ENCODE peak calls at places on chromosomes 6 and 20, in eight cellular contexts. Y, I, K, Q, Z, V, S and D are unnamed samples.

GRCh38 chr6:156174026-156174880 is 602.9 kb upstream of the ARID1B start:
- DNase-seq in Y (no peak), S (no peak), Z (no peak), I (no peak), K (no peak), Q (no peak), V (no peak), D (no peak)

GRCh38 chr6:56374841-56375369 is 127.5 kb upstream of the COL21A1 start:
- DNase-seq in K (no peak), Z (peak; percentile 65), Y (no peak), V (no peak), S (no peak), I (peak; percentile 61), Q (no peak), D (no peak)

GRCh38 chr6:73823046-73823735 is 127.2 kb downstream of the CD109 start:
- DNase-seq in Q (no peak), V (no peak), Z (no peak), Y (no peak), K (no peak), I (no peak), S (no peak), D (no peak)

GRCh38 chr6:35977308-35977707 is 47.1 kb downstream of the SLC26A8 start:
- DNase-seq in Z (no peak), V (no peak), S (no peak), K (no peak), I (no peak), Y (no peak), Q (no peak), D (no peak)

GRCh38 chr6:121666809-121667208 is 231.4 kb downstream of the GJA1 start:
- DNase-seq in K (no peak), Q (no peak), Y (no peak), V (no peak), I (peak; percentile 85), Z (peak; percentile 88), S (peak; percentile 64), D (no peak)

GRCh38 chr6:128508588-128509296 is 11.7 kb downstream of the PTPRK start:
- DNase-seq in S (peak; percentile 89), Y (no peak), K (no peak), I (peak; percentile 96), V (peak; percentile 89), Z (peak; percentile 96), Q (no peak), D (no peak)

GRCh38 chr20:44633187-44633851 is 18.2 kb downstream of the ADA start:
- DNase-seq in I (no peak), Z (no peak), V (no peak), S (no peak), Q (no peak), K (no peak), Y (no peak), D (no peak)

GRCh38 chr20:48333707-48334106 is 494.1 kb downstream of the PREX1 start:
- DNase-seq in K (no peak), Q (no peak), V (no peak), Z (no peak), I (no peak), S (no peak), Y (no peak), D (no peak)

GRCh38 chr20:4957939-4958362 is 43.4 kb downstream of the SLC23A2 start:
- DNase-seq in Z (peak; percentile 84), V (no peak), K (no peak), Y (no peak), S (no peak), I (peak; percentile 80), Q (no peak), D (no peak)

GRCh38 chr6:11172501-11173337 is 59.7 kb downstream of the NEDD9 start:
- DNase-seq in V (no peak), I (no peak), Q (peak; percentile 65), K (no peak), Y (peak; percentile 71), Z (peak; percentile 28), S (peak; percentile 21), D (peak; percentile 74)

GRCh38 chr6:159098636-159099106 is 53.9 kb upstream of the TAGAP start:
- DNase-seq in Y (no peak), K (no peak), Z (no peak), Q (no peak), V (no peak), I (no peak), S (no peak), D (peak; percentile 41)

GRCh38 chr20:2835331-2835796 is 5.1 kb downstream of the PCED1A start:
- DNase-seq in Y (no peak), K (no peak), S (no peak), Z (no peak), Q (no peak), I (no peak), V (no peak), D (no peak)

GRCh38 chr20:2837561-2837960 is 2.9 kb downstream of the PCED1A start:
- DNase-seq in Y (no peak), Z (no peak), K (no peak), Q (no peak), V (no peak), I (no peak), S (no peak), D (no peak)

GRCh38 chr20:2834401-2834800 is 6.1 kb downstream of the PCED1A start:
- DNase-seq in K (no peak), Z (no peak), Q (no peak), I (no peak), S (no peak), Y (no peak), V (no peak), D (no peak)

GRCh38 chr20:2838170-2838797 is 2.2 kb downstream of the PCED1A start:
- DNase-seq in V (no peak), K (no peak), Q (no peak), I (no peak), Y (no peak), Z (no peak), S (no peak), D (no peak)

DNA sequence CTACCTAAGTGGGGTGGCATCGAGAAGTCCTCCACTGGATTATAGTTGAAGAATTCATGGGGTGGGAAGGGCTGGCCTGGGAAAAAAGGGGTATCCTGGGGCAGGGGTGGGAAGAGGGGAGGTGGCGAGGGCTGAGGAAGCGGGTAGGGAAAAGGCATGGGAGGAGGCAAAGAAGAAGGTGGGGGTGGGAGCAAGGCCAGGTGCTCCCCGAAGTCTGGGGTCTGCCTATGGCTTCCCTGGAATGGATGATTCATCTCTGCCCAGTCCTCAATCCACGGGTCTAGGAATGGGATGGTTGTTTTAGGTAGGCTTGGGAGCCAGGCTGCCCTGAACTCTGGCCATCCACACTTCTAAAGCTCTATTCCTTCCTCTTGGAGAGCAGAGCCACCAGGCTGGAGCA is 4.4 kb downstream of the PCED1A start:
- DNase-seq in I (no peak), Q (no peak), Y (no peak), S (no peak), K (no peak), V (no peak), Z (no peak), D (no peak)
- H3K27ac ChIP-seq in I (no peak overlapping the region), Q (no peak overlapping the region), Y (no peak overlapping the region), S (no peak overlapping the region), K (no peak overlapping the region), V (no peak overlapping the region), Z (no peak overlapping the region), D (no peak overlapping the region)

GRCh38 chr6:16563628-16564240 is 197.5 kb downstream of the ATXN1 start:
- DNase-seq in Q (no peak), S (no peak), I (no peak), Y (no peak), Z (no peak), V (no peak), K (no peak), D (no peak)

GRCh38 chr6:16555550-16555949 is 205.7 kb downstream of the ATXN1 start:
- DNase-seq in S (no peak), V (no peak), K (no peak), I (no peak), Z (no peak), Q (no peak), Y (no peak), D (no peak)

GRCh38 chr6:16562498-16562897 is 198.8 kb downstream of the ATXN1 start:
- DNase-seq in V (no peak), Y (no peak), K (no peak), S (no peak), Q (no peak), Z (peak; percentile 73), I (peak; percentile 59), D (no peak)

GRCh38 chr6:16564430-16564829 is 196.8 kb downstream of the ATXN1 start:
- DNase-seq in Y (no peak), S (no peak), K (no peak), V (no peak), Z (peak; percentile 55), Q (no peak), I (peak; percentile 42), D (no peak)

DNA sequence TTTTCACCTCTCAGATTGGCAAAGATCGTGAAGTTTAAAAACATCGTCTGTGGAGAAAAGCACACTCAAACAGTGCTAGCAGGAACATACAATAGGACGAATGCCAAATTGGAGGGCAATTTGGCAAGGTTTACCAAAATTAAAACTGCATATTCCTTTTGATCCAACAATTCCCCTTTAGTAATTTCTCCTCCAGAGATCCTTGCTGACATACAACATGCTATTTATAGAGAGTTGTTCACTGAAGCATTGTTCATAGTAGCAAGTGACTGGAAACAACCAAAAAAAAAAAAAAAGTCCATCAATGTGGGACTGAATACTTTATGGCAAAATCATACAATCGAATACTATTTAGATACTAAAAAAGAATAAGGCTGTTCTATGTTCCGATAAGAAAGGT is 202.2 kb downstream of the ATXN1 start:
- DNase-seq in I (no peak), Y (no peak), Q (no peak), V (no peak), K (no peak), Z (peak; percentile 35), S (no peak), D (no peak)
- H3K27ac ChIP-seq in I (no peak overlapping the region), Y (no peak overlapping the region), Q (peak overlapping the region; percentile 54), V (no peak overlapping the region), K (no peak overlapping the region), Z (no peak overlapping the region), S (no peak overlapping the region), D (no peak overlapping the region)

DNA sequence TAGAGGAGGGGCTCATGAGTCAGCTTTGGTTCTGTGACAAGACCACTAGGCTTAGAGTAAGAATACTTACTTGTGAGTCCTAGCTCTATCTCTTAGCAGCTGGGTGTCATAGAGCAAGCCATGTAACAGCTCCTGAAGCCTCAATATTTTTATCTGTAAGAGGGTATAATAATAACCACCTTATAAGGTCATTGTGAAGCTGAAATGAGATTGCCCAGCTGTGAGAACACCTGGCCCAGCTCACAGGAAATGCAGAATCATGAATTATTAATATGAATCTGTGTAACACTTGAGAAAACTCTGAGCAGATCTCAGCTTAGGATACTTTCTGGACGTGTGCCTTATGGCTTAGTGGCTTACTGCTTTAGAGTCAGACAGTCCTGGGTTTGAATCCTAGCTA is 58.7 kb downstream of the DAAM2 start:
- DNase-seq in Y (no peak), Z (peak; percentile 19), K (no peak), V (no peak), S (no peak), I (no peak), Q (no peak), D (no peak)
- H3K27ac ChIP-seq in Y (peak overlapping the region; percentile 13), Z (no peak overlapping the region), K (peak overlapping the region; percentile 46), V (no peak overlapping the region), S (no peak overlapping the region), I (no peak overlapping the region), Q (no peak overlapping the region), D (no peak overlapping the region)

DNA sequence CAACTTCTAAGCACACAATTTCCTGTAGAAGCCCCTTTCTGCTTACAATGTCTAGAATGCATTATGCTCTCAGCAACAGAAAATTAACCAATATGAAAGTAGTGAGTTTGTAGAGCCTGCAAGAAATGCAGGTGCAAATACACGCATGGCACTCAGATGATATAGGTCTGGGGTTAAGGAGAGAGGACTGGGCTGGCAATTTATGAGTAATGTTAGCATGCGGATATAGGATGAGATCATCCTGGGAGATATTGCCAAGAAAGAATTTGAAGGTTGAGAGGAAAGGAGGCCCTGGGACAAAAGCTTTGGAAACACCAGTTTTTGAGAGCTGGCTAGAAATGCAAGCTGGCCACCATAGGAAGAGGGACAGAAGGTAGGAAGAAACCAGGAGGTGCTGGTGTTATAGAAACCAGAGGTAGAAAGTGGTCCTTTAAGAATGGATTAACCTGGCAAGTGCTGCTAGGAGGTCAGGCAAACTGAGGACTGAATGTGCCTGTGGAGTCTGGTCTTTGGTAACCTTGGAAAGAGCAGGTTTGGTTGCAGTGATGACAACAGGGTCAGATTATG is 183.2 kb upstream of the MYLIP start:
- DNase-seq in Y (no peak), K (no peak), I (peak; percentile 25), S (peak; percentile 74), V (no peak), Q (no peak), Z (peak; percentile 33), D (no peak)
- H3K27ac ChIP-seq in Y (no peak overlapping the region), K (no peak overlapping the region), I (no peak overlapping the region), S (no peak overlapping the region), V (no peak overlapping the region), Q (no peak overlapping the region), Z (no peak overlapping the region), D (no peak overlapping the region)